ENCODE peak calls at places on chromosome 16, in eight cellular contexts. M is H1, K is breast epithelium, R is transverse colon, T is GM12878, Z is esophagus muscularis mucosa, H is stomach, U is GM23338. Q is an unnamed sample.

GRCh38 chr16:69005641-69006355 is 99.7 kb upstream of the HAS3 start:
- DNase-seq in Z (peak), T (peak), K (no peak), H (no peak), R (no peak), U (no peak), M (no peak), Q (no peak)

GRCh38 chr16:54412777-54413455 is 126.3 kb upstream of the IRX3 start:
- DNase-seq in M (no peak), K (no peak), T (no peak), Z (no peak), R (no peak), U (no peak), H (no peak), Q (no peak)

GRCh38 chr16:68995011-68995504 is 110.4 kb upstream of the HAS3 start:
- DNase-seq in U (peak), H (no peak), R (no peak), M (peak), Z (peak), K (peak), T (no peak), Q (peak)

GRCh38 chr16:48053346-48053745 is 102.4 kb downstream of the ABCC12 start:
- DNase-seq in T (no peak), K (no peak), M (no peak), Z (no peak), U (peak), R (no peak), H (no peak), Q (no peak)

GRCh38 chr16:15604460-15605390 is 38.2 kb downstream of the MARF1 start:
- DNase-seq in U (no peak), H (no peak), Z (no peak), K (no peak), T (no peak), R (no peak), M (no peak), Q (no peak)

GRCh38 chr16:57092786-57093301 is 461 bp downstream of the CPNE2 start:
- DNase-seq in R (peak), T (no peak), K (no peak), M (no peak), H (peak), Z (no peak), U (peak), Q (peak)

GRCh38 chr16:47732806-47733150 is 271.6 kb downstream of the PHKB start:
- DNase-seq in K (no peak), Z (peak), U (peak), M (no peak), R (no peak), T (no peak), H (no peak), Q (no peak)

GRCh38 chr16:10931133-10931532 is 11.1 kb downstream of the DEXI start:
- DNase-seq in T (no peak), Z (no peak), U (no peak), M (no peak), H (no peak), R (no peak), K (no peak), Q (no peak)

GRCh38 chr16:82301108-82301755 is 131.2 kb upstream of the MPHOSPH6 start:
- DNase-seq in M (no peak), T (no peak), Z (no peak), U (no peak), R (no peak), H (no peak), K (no peak), Q (no peak)

GRCh38 chr16:70737377-70738082 is 51.7 kb upstream of the MTSS2 start:
- DNase-seq in U (no peak), T (peak), Z (no peak), H (peak), M (no peak), K (peak), R (peak), Q (peak)

GRCh38 chr16:69448470-69449193 is 24.2 kb downstream of the CYB5B start:
- DNase-seq in K (no peak), R (no peak), M (no peak), Z (no peak), U (no peak), H (no peak), T (no peak), Q (no peak)

GRCh38 chr16:14286381-14287230 is 215.5 kb downstream of the MRTFB start:
- DNase-seq in U (peak), K (no peak), T (no peak), M (no peak), R (peak), Z (no peak), H (no peak), Q (no peak)

GRCh38 chr16:27318399-27319256 is 4.9 kb downstream of the IL4R start:
- DNase-seq in T (no peak), U (no peak), K (peak), R (peak), M (no peak), H (no peak), Z (no peak), Q (peak)

GRCh38 chr16:58732545-58733247 is 1.4 kb downstream of the GOT2 start:
- DNase-seq in U (peak), K (no peak), Z (no peak), T (no peak), H (no peak), M (no peak), R (no peak), Q (no peak)

GRCh38 chr16:56332464-56333079 is 92.8 kb downstream of the AMFR start:
- DNase-seq in M (no peak), H (peak), K (no peak), U (peak), T (no peak), R (peak), Z (no peak), Q (no peak)

DNA sequence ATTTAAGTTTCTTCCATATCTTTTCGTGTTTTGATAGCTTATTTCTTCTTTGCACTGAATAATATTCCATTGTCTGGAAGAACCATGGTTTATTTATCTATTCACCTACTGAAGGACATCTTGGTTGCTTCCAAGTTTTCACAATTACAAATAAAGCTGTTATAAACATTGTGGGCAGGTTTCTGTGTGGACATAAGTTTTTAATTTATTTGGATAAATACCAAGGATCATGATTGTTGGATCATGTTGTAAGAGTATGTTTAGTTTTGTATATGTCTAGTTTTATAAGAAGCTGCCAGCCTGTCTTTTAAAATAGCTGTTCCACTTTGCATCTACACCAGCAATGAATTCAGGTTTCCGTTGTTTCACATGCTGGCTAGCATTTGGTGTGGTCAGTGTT is 339.4 kb downstream of the CDH11 start:
- DNase-seq in T (no peak), M (no peak), H (no peak), U (no peak), R (no peak), K (no peak), Z (no peak), Q (no peak)
- TF ChIP-seq POLR2AphosphoS5 in T (no peak), M (no peak), H (no peak), U (no peak), R (no peak), K (no peak), Z (no peak), Q (no peak)

DNA sequence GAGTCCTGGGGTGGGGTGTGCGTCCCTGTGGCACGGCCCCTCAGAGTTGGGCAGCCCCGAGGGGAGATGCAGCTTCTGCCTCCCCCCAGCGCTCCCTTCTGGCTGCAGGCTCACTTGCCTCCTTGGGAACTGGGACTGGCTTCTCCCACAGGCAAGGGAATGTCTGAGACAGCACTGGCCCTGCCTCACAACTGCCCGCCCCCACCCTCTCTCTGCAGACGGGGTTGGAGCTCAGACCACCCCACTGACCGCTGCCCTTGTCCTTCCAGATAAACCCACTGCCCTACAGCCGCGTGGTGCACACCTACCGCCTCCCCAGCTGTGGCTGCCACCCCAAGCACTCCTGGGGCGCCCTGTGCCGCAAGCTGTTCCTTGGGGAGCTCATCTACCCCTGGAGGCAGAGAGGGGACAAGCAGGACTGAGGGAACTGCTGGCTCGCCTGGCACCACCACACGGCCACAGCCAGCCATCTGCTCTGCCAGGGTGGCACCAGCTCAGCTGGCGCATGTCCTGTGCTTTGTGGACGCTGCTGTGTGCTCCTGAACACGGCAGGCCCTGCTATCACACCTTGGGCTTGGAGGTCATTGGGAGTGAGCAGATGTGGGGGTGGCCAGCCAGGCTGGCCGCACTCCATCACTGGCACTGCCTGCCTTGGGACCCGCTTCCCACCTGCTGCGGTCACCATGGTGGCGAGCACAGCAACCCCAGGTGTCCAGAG is 7.1 kb upstream of the RAB40C start:
- DNase-seq in H (peak), M (no peak), T (no peak), U (peak), K (no peak), R (no peak), Z (no peak), Q (no peak)
- TF ChIP-seq CTCF in H (no peak), M (peak), T (no peak), U (no peak), K (no peak), R (no peak), Z (no peak), Q (no peak)

DNA sequence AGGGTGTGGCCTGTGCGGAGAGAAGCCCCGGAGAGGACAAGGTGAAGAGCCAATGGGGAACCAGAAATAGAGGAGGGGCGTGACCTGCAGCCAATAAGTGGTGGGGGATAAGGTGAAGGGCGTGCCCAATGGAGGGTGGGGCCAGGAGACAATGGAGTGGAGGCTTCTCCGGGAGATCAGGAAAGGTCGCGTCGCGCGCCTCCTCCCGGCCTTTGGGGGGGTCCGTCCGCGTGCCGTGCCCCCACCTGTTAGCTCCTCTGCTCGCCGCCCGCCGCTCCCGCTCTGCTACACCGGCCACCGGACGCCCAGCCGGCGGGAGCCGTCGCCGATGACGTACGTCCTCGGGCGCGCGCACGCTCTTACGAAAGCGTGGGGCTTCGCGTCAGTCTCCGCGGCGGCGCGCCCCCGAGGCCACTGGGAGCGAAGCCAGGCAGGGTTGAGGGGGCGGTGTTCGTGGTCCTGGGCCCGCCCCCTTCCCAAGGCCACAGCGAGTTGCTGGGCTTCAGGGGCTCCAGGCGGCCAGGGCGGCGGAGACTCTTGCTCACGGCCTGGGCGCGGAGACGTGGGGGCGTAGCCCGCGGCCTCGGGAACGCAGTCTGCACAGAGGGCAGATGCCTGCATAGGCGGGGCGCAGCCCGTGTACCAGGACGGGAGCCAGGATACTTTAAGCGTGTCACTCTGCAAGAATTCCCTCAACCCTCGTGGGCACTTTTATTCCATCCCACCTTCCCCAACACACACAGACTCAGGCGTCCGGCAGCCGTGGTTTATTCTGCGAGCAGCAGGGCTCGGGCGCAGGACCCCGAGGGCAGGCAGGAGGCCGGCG is at the start of gene MATCAP1:
- DNase-seq in T (peak), R (peak), M (peak), U (peak), K (peak), H (peak), Z (peak), Q (peak)
- TF ChIP-seq POLR2AphosphoS5 in T (no peak), R (peak), M (no peak), U (peak), K (peak), H (peak), Z (peak), Q (no peak)

GRCh38 chr16:77132051-77132618 is 58.9 kb upstream of the MON1B start:
- DNase-seq in T (no peak), R (no peak), Z (no peak), M (no peak), H (no peak), K (no peak), U (no peak), Q (no peak)

GRCh38 chr16:77137045-77137444 is 53.9 kb upstream of the MON1B start:
- DNase-seq in T (no peak), K (no peak), H (no peak), U (no peak), M (no peak), Z (no peak), R (no peak), Q (no peak)

GRCh38 chr16:77133706-77134105 is 57.3 kb upstream of the MON1B start:
- DNase-seq in T (no peak), R (no peak), U (peak), K (no peak), H (no peak), M (no peak), Z (no peak), Q (no peak)

GRCh38 chr16:77131398-77131797 is 59.6 kb upstream of the MON1B start:
- DNase-seq in R (no peak), T (no peak), K (no peak), M (no peak), Z (no peak), U (no peak), H (no peak), Q (no peak)
- TF ChIP-seq CTCF in R (no peak), T (no peak), K (no peak), M (no peak), Z (no peak), U (no peak), H (no peak), Q (no peak)

DNA sequence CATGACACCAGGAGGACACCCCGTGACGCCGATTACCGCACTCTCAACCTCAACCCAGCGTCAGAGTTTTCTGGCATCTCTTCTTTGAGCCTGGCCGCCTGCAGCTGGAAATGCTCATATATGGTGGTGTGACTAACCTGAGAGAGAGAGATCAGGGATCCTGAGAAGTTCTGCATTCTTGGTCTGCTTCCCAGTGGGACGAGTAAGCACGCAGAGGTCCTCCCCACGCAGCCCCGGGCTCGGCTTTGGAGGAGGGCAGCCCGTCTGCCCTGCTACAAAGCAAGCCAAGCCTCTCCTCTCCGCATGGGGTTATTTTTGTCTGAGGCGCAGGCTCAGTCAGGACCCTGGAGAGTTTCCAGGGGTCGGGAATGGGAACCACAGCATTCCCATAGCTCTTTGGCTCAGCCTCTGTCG is 16.5 kb downstream of the CRISPLD2 start:
- DNase-seq in U (peak), R (peak), T (no peak), M (peak), Z (peak), K (peak), H (peak), Q (no peak)
- TF ChIP-seq POLR2AphosphoS5 in U (no peak), R (peak), T (no peak), M (no peak), Z (no peak), K (peak), H (peak), Q (no peak)

DNA sequence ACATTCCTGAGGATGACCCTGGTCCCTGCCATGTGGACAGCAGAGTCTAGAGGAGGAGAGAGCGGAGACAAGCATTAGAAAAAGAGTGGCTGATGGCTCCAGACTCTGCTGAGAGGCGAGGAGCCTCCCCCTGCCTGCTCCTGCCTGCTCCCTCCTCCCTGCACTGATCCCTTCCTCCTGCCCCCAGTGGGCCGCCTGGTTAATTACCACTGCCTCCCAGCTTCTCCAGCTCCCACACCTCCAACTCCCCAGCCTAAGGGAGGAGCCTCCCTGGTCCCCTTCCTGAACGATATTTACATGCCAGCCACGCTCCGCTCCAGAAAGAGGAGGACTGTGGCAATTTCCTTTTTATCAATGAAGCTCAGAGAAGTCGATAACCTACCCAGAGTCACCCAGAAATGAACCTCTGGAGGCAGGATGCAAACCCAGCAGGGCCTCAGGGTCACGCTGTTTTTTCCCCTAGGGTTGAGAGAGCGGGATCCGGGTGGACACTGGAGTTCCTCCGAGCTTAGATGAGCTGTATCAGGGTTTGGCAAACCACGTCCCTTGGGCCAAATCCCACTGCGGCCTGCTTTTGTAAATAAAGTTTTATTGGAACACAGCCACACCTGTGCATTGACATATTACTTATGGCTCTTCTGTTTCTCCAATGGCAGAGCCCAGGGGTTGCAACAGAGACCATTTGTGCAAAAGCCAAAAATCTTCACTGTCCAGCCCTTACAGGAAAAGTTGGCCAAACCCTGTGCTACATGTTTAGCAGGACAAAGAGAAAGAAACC is 27.1 kb upstream of the JPH3 start:
- DNase-seq in U (peak), T (no peak), R (no peak), H (no peak), K (no peak), M (no peak), Z (no peak), Q (no peak)
- TF ChIP-seq CTCF in U (peak), T (no peak), R (no peak), H (no peak), K (no peak), M (peak), Z (no peak), Q (no peak)

DNA sequence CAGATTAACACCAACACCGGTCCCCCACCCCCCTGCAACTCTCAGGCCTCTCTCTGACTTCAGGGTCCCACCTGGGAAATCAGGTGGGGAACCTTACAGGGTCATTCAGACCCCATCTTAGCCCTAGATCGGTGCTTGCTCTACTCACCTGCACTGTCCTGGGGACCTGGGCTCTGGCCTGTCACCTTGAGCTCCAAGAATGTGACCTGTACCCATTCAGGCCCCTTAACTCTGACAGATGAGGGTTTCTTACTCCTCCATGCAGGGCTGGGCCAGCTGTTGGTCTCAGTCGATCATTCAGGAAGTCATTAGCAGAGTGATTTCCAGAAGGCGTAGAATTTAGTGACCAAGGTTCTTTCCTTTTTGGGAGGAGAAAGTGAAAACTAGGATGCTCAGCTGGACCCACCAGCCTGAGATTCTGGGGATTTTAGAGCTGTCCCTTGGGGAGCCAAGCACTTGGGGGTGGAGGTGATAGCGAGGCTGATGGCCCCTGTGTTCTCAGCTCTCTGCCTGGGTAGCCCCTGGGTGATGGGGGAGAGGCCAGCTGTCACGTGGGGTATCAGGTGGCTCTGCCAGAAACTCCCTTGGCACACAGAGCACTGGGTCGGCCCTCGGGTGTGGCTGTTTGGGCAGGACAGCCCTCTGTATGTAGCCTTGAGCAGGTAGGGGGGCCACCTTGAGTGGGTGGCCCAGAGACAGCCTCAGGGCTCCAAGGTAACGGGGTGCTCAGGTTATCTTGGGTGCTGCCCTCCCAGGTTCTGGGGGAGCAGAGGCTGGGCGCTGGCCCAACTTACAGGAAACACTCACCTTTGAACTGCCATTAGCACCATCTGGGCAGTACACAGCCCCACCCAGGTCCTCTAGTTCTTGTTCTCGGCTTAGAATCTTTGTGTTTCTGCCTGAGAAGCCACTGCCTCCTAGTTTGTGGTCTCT is 734 bp downstream of the MVP start:
- DNase-seq in Z (no peak), U (no peak), T (peak), M (no peak), H (peak), K (no peak), R (peak), Q (no peak)
- TF ChIP-seq POLR2AphosphoS5 in Z (peak), U (peak), T (peak), M (no peak), H (peak), K (no peak), R (peak), Q (peak)

DNA sequence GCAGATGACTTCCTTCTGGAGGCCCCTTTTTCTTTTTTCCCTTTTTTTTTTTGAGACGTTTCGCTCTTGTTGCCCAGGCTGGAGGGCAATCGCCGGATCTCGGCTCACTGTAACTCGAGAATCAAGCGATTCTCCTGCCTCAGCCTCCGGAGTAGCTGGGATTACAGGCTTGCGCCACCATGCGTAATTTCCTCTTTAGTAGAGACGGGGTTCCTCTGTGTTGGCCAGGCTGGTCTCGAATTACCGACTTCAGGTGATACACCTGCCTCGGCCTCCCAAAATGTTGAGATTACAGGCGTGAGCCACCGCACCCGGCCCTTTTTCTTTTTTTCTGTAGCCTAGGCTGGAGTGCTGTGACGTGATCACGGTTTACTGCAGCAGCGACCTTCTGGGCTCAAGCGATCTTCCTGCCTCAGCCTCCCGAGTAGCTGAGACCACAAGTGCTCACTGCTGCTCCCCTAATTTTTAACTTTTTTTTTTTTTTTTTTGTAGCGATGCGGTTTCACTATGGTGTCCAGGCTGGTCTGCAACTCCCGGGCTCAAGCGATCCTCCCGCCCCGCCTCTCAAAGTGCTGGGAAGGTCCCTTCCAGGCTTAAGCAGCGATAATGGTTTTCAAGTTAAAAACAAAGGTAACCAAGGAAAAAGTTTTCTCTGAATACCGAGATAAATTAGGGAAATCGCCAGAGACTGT is 956 bp upstream of the IST1 start:
- DNase-seq in M (peak), R (peak), T (no peak), H (peak), K (peak), Z (no peak), U (peak), Q (no peak)
- TF ChIP-seq CTCF in M (no peak), R (no peak), T (peak), H (no peak), K (no peak), Z (no peak), U (peak), Q (no peak)

Q was measured in HL-60.